ENCODE peak calls at places on chromosomes 1 and 21, in four cellular contexts. One of them, this sample, is unnamed.

GRCh38 chr1:162302246-162302645 is 74.4 kb downstream of the SPATA46 start:
- DNase-seq in C1 segment of cervical spinal cord: no peak
- DNase-seq in HT-29: no peak
- DNase-seq in iPS-NIHi11: no peak
- DNase-seq in this sample: no peak

GRCh38 chr1:180672105-180672504 is 40.3 kb downstream of the XPR1 start:
- DNase-seq in C1 segment of cervical spinal cord: no peak
- DNase-seq in iPS-NIHi11: no peak
- DNase-seq in HT-29: no peak
- DNase-seq in this sample: no peak

GRCh38 chr1:172117800-172118199 is 276.5 kb downstream of the DNM3 start:
- DNase-seq in HT-29: no peak
- DNase-seq in C1 segment of cervical spinal cord: no peak
- DNase-seq in iPS-NIHi11: no peak
- DNase-seq in this sample: no peak

GRCh38 chr21:44299085-44299457 is 782 bp upstream of the PFKL start:
- DNase-seq in iPS-NIHi11: no peak
- DNase-seq in C1 segment of cervical spinal cord: no peak
- DNase-seq in HT-29: no peak
- DNase-seq in this sample: no peak

GRCh38 chr1:222370911-222371717 is 176.8 kb downstream of the HHIPL2 start:
- DNase-seq in iPS-NIHi11: no peak
- DNase-seq in HT-29: no peak
- DNase-seq in C1 segment of cervical spinal cord: no peak
- DNase-seq in this sample: no peak

GRCh38 chr21:41166947-41167346 is 1.0 kb upstream of the BACE2 start:
- DNase-seq in C1 segment of cervical spinal cord: peak
- DNase-seq in HT-29: no peak
- DNase-seq in iPS-NIHi11: no peak
- DNase-seq in this sample: no peak

GRCh38 chr1:9842781-9843575 is 19.2 kb upstream of the CLSTN1 start:
- DNase-seq in C1 segment of cervical spinal cord: no peak
- DNase-seq in HT-29: peak
- DNase-seq in iPS-NIHi11: peak
- DNase-seq in this sample: no peak

GRCh38 chr21:39388038-39388810 is 39.3 kb upstream of the HMGN1 start:
- DNase-seq in C1 segment of cervical spinal cord: peak
- DNase-seq in HT-29: peak
- DNase-seq in iPS-NIHi11: peak
- DNase-seq in this sample: peak

GRCh38 chr1:17233675-17234074 is 15.2 kb upstream of the PADI3 start:
- DNase-seq in HT-29: peak
- DNase-seq in C1 segment of cervical spinal cord: peak
- DNase-seq in iPS-NIHi11: peak
- DNase-seq in this sample: no peak

GRCh38 chr21:39094847-39095525 is 88.3 kb downstream of the PSMG1 start:
- DNase-seq in iPS-NIHi11: no peak
- DNase-seq in HT-29: peak
- DNase-seq in C1 segment of cervical spinal cord: no peak
- DNase-seq in this sample: no peak

GRCh38 chr1:15304708-15305326 is 57.8 kb downstream of the FHAD1 start:
- DNase-seq in iPS-NIHi11: peak
- DNase-seq in HT-29: peak
- DNase-seq in C1 segment of cervical spinal cord: peak
- DNase-seq in this sample: no peak

GRCh38 chr21:24840287-24840686 is 767.0 kb downstream of the MRPL39 start:
- DNase-seq in iPS-NIHi11: no peak
- DNase-seq in C1 segment of cervical spinal cord: no peak
- DNase-seq in HT-29: no peak
- DNase-seq in this sample: no peak

GRCh38 chr21:46182548-46183336 is 1.5 kb downstream of the SPATC1L start:
- DNase-seq in C1 segment of cervical spinal cord: no peak
- DNase-seq in HT-29: no peak
- DNase-seq in iPS-NIHi11: no peak
- DNase-seq in this sample: no peak

GRCh38 chr1:225460737-225461532 is 33.1 kb upstream of the LBR start:
- DNase-seq in iPS-NIHi11: no peak
- DNase-seq in C1 segment of cervical spinal cord: no peak
- DNase-seq in HT-29: no peak
- DNase-seq in this sample: no peak

GRCh38 chr1:63843010-63843409 is 69.2 kb downstream of the ROR1 start:
- DNase-seq in iPS-NIHi11: no peak
- DNase-seq in HT-29: no peak
- DNase-seq in C1 segment of cervical spinal cord: no peak
- DNase-seq in this sample: no peak

GRCh38 chr1:156711011-156711817 is 5.8 kb upstream of the CRABP2 start:
- DNase-seq in C1 segment of cervical spinal cord: no peak
- DNase-seq in HT-29: no peak
- DNase-seq in iPS-NIHi11: peak
- DNase-seq in this sample: no peak

GRCh38 chr1:229991724-229992333 is 75.2 kb upstream of the GALNT2 start:
- DNase-seq in HT-29: no peak
- DNase-seq in C1 segment of cervical spinal cord: no peak
- DNase-seq in iPS-NIHi11: no peak
- DNase-seq in this sample: no peak

GRCh38 chr21:25501996-25502665 is 105.2 kb downstream of the MRPL39 start:
- DNase-seq in C1 segment of cervical spinal cord: no peak
- DNase-seq in iPS-NIHi11: no peak
- DNase-seq in HT-29: no peak
- DNase-seq in this sample: no peak

GRCh38 chr1:9905010-9905409 is 5.1 kb downstream of the CTNNBIP1 start:
- DNase-seq in iPS-NIHi11: no peak
- DNase-seq in HT-29: no peak
- DNase-seq in C1 segment of cervical spinal cord: no peak
- DNase-seq in this sample: no peak

GRCh38 chr1:220787069-220787614 is 429 bp downstream of the MTARC1 start:
- DNase-seq in iPS-NIHi11: peak
- DNase-seq in C1 segment of cervical spinal cord: no peak
- DNase-seq in HT-29: peak
- DNase-seq in this sample: no peak

GRCh38 chr21:18803624-18804023 is 400.0 kb upstream of the TMPRSS15 start:
- DNase-seq in HT-29: no peak
- DNase-seq in C1 segment of cervical spinal cord: no peak
- DNase-seq in iPS-NIHi11: no peak
- DNase-seq in this sample: no peak

GRCh38 chr1:36520056-36520455 is 37.3 kb upstream of the CSF3R start:
- DNase-seq in HT-29: no peak
- DNase-seq in iPS-NIHi11: no peak
- DNase-seq in C1 segment of cervical spinal cord: no peak
- DNase-seq in this sample: no peak

GRCh38 chr1:235397733-235398132 is 30.5 kb downstream of the TBCE start:
- DNase-seq in C1 segment of cervical spinal cord: no peak
- DNase-seq in HT-29: no peak
- DNase-seq in iPS-NIHi11: no peak
- DNase-seq in this sample: no peak

This sample was measured in T-helper 22 cell.